ENCODE peak calls at places on chromosomes 6 and 20, in six cellular contexts. L is A549, H is heart right ventricle, S is breast epithelium, D is astrocyte, K is Peyer's patch. B is an unnamed sample. For H3K4me1, the result is how much of the 10 kb centered on the place peaks cover.

GRCh38 chr20:10927011-10927583 is 253.3 kb upstream of the JAG1 start:
- DNase-seq in L (no peak), H (no peak), K (no peak), S (no peak), D (no peak), B (no peak)

GRCh38 chr20:8808180-8808535 is 260.7 kb upstream of the PLCB4 start:
- DNase-seq in H (peak), S (no peak), K (no peak), L (no peak), D (no peak), B (no peak)

GRCh38 chr6:159126590-159126989 is 42.6 kb upstream of the FNDC1 start:
- DNase-seq in L (no peak), H (peak), K (no peak), S (no peak), D (no peak), B (no peak)

GRCh38 chr20:61797971-61798411 is 267.7 kb downstream of the TAF4 start:
- DNase-seq in S (no peak), K (no peak), D (no peak), L (no peak), H (no peak), B (no peak)

GRCh38 chr6:38107073-38107472 is 287.5 kb downstream of the ZFAND3 start:
- DNase-seq in H (no peak), D (no peak), S (no peak), K (no peak), L (no peak), B (no peak)

GRCh38 chr6:52502306-52503029 is 74.4 kb downstream of the TRAM2 start:
- DNase-seq in L (no peak), K (no peak), H (no peak), S (no peak), D (no peak), B (no peak)

GRCh38 chr6:42179261-42179955 is 6.2 kb downstream of the GUCA1A start:
- DNase-seq in K (no peak), H (no peak), L (no peak), S (no peak), D (no peak), B (no peak)

GRCh38 chr20:34110025-34111013 is 1.7 kb downstream of the EIF2S2 start:
- DNase-seq in H (no peak), S (no peak), L (no peak), K (no peak), D (no peak), B (no peak)

GRCh38 chr6:133551847-133552331 is 310.7 kb downstream of the EYA4 start:
- DNase-seq in H (peak), L (peak), D (peak), K (no peak), S (no peak), B (no peak)

GRCh38 chr6:136791296-136792065 is 796 bp downstream of the MAP3K5 start:
- DNase-seq in H (peak), L (peak), D (peak), K (peak), S (peak), B (peak)

GRCh38 chr6:52233975-52234823 is 10.1 kb downstream of the IL17F start:
- DNase-seq in H (no peak), L (peak), D (peak), K (peak), S (no peak), B (no peak)

GRCh38 chr20:40993794-40994540 is 34.7 kb upstream of the TOP1 start:
- DNase-seq in S (no peak), K (no peak), D (no peak), L (no peak), H (no peak), B (no peak)

GRCh38 chr6:107817784-107818183 is 6.3 kb downstream of the SCML4 start:
- DNase-seq in K (no peak), S (no peak), H (no peak), D (no peak), L (no peak), B (no peak)

GRCh38 chr6:169240125-169240524 is 13.5 kb downstream of the THBS2 start:
- DNase-seq in D (no peak), K (peak), L (no peak), S (peak), H (no peak), B (no peak)

GRCh38 chr20:33655164-33655563 is 7.0 kb upstream of the C20orf144 start:
- DNase-seq in H (no peak), K (no peak), L (no peak), D (no peak), S (no peak), B (no peak)

DNA sequence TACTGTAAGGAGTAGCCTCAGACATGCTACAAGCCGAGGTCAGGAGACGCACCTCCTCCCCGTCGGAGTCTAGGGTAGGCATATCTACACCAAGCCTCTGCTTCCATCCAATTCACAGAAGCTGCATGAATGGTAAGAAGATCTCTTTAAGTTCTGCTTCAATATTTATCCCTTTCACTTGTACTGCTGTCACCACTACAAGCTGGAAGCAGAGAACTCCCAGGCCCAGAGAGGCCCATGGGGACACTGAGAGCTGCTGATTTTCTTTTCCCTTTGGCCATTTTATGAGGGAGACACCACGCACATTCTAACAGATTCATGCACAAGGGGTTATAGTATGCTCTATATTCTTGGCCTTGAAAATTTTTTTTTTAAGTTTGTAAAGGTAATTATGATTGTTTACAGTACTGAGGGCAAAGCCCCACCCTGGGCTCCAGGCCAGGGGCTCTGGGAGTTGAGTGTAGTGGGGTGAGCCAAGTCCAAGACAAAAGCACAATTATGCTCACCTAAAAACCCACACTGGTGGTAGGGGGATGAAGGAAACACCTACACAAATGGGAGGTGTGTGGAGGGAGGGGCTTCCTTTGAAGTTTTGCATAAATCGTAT is 88.4 kb downstream of the MYB start:
- DNase-seq in K (peak), S (no peak), D (no peak), H (no peak), L (no peak), B (no peak)
- H3K27ac ChIP-seq in K (peak), S (peak), D (no peak), H (no peak), L (no peak), B (no peak)

DNA sequence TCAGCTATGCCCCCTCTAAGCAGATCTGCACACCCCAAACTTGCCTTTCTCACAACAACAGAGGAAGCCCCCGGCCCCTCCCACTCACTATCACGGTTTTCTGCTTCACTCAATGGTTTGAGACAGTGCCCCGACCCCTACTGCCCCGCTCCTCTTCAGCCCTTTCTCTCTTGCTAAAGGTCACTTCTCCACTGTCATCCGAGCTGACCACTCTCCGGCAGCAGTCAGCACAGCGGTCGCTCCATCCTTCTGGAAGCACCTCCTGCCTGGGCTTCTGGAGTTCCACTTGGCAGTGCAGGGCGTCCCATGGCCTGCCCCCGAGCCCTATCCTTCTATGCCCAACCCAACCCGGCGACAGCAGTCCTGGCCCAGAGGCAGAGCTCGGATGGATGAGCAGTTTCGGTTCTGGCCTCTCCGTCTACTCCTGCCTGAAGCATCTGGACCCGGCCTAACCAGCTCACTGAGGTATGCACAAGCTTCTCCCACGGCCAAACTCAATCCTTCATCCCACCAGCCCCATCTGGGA is 4.1 kb downstream of the CTSZ start:
- DNase-seq in S (no peak), K (no peak), H (no peak), D (no peak), L (no peak), B (no peak)
- TF ChIP-seq CTCF in S (no peak), K (no peak), H (no peak), D (no peak), L (no peak), B (no peak)

DNA sequence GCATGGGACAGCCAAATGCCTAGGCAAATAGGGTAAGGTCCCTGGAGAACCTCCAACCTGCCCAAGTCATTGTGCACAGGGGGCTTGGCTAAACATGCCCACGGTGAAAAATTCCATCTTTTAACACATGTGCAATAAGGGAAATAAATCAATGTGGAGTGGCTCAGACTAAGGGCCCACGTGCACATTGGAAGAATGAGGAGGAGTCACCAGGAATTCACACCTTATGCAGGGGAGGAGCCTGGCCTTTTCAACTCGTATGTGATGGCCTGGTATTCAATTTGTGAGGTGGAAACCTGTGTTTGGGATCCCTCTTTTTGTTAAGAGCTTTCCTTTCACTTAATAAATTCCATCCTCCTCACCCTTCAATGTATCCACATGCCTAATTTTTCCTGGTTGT is 12.6 kb downstream of the C6orf52 start:
- DNase-seq in K (no peak), H (no peak), L (no peak), S (no peak), D (no peak), B (no peak)
- H3K4me1 ChIP-seq in K (under half), H (under half), L (under half), S (under half), D (under half), B (under half)

DNA sequence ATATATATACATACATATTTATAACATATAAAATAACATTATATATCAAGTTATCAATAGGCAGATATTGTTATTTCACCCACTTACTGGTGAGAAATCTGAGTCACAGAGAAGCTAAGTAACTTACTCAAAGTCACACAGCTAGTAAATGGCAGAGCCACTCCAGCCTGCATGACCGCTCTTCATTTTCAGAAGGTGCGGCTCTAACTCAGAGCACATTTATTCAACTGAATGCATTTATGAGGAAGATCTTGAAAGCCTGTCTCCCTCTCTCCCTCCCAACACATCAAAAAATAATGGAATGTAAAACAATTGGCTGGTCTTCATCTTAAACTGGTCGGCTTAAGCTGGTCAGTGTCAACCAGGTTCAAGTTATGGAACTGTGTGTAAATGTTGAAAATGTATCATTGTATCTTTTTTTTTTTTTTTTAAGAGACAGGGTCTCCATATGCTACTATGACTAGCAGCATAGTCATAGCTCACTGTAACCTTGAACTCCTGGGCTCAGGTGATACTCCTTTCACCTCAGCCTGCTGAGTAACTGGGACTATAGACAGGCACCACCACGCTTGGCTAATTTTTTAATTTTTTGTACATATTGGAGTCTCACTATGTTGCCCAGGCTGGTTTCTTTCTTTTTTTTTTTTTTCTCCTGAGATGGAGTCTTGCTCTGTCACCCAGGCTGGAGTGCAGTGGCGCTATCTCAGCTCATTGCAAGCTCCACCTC is 70.7 kb upstream of the NCOA3 start:
- DNase-seq in D (no peak), K (no peak), H (no peak), S (no peak), L (no peak), B (no peak)
- H3K27ac ChIP-seq in D (no peak), K (no peak), H (no peak), S (no peak), L (peak), B (no peak)

DNA sequence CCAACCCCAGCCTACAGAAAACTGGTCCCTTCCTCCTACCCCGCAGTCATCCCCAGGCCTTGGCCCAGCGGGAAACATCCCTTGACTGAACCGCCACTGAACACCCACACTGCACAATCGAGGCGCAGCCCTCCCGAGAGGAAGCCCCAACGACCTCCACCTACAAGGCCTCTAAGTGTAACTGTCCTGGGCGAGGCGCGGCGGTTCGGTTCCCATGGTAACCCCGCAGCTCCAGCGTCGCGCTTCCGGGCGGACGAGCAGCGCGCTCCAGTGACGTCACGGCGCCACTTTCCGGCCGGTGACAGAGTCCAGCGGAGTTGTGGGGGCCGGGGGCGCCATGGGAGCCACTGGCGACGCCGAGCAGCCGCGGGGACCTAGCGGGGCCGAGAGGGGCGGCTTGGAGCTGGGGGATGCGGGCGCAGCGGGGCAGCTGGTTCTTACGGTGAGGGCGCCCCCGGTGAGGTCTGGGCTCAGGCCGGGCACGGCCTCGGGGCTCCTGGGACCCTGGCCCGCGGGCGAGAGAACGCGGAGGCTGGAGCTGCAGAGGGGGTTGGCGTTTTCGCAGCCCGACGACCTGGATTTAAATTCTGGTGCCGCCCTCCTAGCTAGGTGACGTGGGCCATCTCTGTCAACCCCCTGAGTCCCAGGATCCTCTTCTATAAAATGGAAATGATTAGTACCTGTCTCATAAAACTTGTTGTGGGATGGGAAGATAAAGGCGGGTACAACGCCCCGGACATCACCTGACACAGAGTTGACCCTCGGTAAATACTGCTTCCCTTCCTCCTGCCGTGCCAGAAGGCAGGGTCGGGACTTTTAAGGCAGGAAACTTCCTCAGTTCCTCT is at the start of the genes DNTTIP1 and WFDC3:
- DNase-seq in L (peak), D (peak), K (peak), S (peak), H (peak), B (peak)
- TF ChIP-seq CTCF in L (no peak), D (no peak), K (no peak), S (no peak), H (no peak), B (no peak)

DNA sequence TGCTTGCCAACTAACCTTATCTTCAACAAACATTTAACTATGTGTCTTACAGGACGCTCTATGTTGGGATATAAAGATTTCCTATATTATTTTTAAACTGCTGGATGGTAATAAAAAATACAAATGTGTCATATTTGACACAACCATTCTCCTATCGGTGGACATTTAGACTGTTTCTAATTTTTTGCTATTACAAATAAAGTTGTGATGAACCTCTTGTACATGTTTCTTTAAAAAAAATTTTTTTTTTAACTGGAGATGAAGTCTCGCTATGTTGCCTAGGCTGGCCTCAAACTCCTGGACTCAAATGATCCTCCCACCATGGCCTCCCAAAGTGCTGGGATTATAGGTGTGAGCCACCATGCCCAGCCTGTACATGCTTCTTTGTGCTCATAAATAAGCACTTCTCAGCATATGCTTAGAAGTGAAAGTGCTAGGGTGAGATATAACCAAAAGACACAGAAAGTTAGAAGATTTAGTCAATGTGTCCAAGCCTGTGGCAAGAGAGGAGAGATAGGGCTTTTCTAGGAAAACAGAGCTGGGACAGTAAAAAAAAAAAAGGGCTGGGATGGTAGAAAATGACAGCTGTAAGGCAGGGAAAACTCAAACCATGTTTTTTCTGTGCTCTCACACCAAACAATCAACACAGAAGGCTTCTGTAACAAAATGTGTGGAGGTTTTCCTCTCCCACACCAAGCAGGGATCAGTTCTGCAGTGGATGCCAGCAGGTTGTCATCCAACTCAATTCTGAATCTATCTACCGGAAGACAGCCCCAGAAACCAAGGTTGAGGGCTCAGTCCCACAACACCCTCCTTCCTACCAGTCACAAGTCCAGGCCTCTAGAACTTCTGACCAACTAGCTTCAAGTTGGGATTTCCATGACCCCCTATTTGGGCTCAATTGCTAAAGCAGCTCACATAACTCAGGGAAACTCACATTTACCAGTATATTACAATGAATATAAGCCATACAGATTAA is 70.0 kb upstream of the SMIM29 start:
- DNase-seq in S (no peak), K (no peak), D (no peak), H (no peak), L (no peak), B (no peak)
- H3K4me1 ChIP-seq in S (under half), K (under half), D (under half), H (half or more), L (under half), B (under half)

GRCh38 chr6:157558487-157559200 is 177.7 kb downstream of the ZDHHC14 start:
- DNase-seq in L (no peak), S (no peak), D (no peak), K (no peak), H (no peak), B (no peak)
- H3K27ac ChIP-seq in L (no peak), S (no peak), D (no peak), K (no peak), H (no peak), B (no peak)

GRCh38 chr6:150144294-150144868 is 1.5 kb downstream of the PPP1R14C start:
- DNase-seq in L (no peak), K (no peak), D (no peak), S (no peak), H (no peak), B (no peak)

GRCh38 chr6:150142657-150143501 is at the start of gene PPP1R14C:
- DNase-seq in H (peak), L (no peak), K (peak), S (no peak), D (peak), B (no peak)

GRCh38 chr6:150142304-150142656 is 564 bp upstream of the PPP1R14C start:
- DNase-seq in D (peak), S (peak), K (no peak), L (no peak), H (no peak), B (no peak)

GRCh38 chr6:150145427-150145826 is 2.6 kb downstream of the PPP1R14C start:
- DNase-seq in D (no peak), K (no peak), H (no peak), L (no peak), S (no peak), B (no peak)

GRCh38 chr6:150143521-150144293 is 863 bp downstream of the PPP1R14C start:
- DNase-seq in K (no peak), L (no peak), H (peak), S (no peak), D (no peak), B (no peak)
- TF ChIP-seq CTCF in K (no peak), L (no peak), H (no peak), S (no peak), D (no peak), B (no peak)

GRCh38 chr6:30679765-30680535 is 6.5 kb downstream of the PPP1R18 start:
- DNase-seq in L (no peak), D (no peak), K (no peak), S (no peak), H (no peak), B (no peak)
- H3K4me1 ChIP-seq in L (under half), D (under half), K (under half), S (under half), H (half or more), B (under half)

DNA sequence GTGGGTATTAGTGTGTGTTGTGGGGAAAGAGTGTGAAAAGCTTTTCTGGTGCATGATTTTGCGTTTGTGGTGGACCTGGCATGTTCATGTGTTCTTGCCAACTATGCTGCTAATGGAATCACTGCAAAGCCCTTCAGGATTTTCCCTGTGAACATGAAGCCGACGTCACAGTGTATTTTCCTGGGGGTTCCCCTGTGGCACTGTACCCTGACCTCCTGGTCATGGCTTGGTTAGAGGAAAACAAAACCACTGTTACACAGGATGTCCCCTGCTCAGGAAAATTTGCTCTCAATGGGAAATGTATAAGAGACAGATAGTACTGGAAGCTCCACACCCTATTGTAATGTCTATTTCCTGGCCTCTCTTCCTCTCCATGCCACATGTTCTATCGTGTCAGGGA is 19.6 kb downstream of the TSHZ2 start:
- DNase-seq in K (no peak), L (no peak), H (no peak), S (no peak), D (peak), B (no peak)
- H3K27ac ChIP-seq in K (no peak), L (no peak), H (no peak), S (peak), D (no peak), B (no peak)

B was measured in CD8-positive, alpha-beta T cell.